ENCODE peak calls at places on chromosomes 2 and 18, in nine cellular contexts. V is heart right ventricle, W is heart left ventricle, E is cardiac muscle cell, R is K562, Y is right atrium auricular region, C is mammary epithelial cell, G is psoas muscle, Z is Peyer's patch. X is an unnamed sample. For H3K4me1, the result is how much of the 10 kb centered on the place peaks cover.

GRCh38 chr2:127810156-127810636 is 775 bp downstream of the WDR33 start:
- DNase-seq in V (no peak), W (no peak), E (peak), R (no peak), Y (no peak), C (peak), G (no peak), Z (no peak), X (no peak)

GRCh38 chr2:30948120-30948519 is 140.9 kb upstream of the CAPN13 start:
- DNase-seq in V (no peak), W (no peak), E (no peak), R (no peak), Y (no peak), C (no peak), G (no peak), Z (no peak), X (no peak)

GRCh38 chr18:36814994-36815393 is 13.8 kb downstream of the TPGS2 start:
- DNase-seq in V (no peak), W (no peak), E (no peak), R (peak), Y (no peak), C (no peak), G (no peak), Z (no peak), X (no peak)

GRCh38 chr2:128607440-128607839 is 288.8 kb upstream of the HS6ST1 start:
- DNase-seq in V (no peak), W (no peak), E (peak), R (no peak), Y (no peak), C (no peak), G (no peak), Z (peak), X (no peak)

GRCh38 chr2:1049691-1050090 is 99.0 kb downstream of the SNTG2 start:
- DNase-seq in V (no peak), W (no peak), E (no peak), R (no peak), Y (no peak), C (peak), G (no peak), Z (no peak), X (no peak)

GRCh38 chr18:70491734-70492348 is 203.0 kb downstream of the SOCS6 start:
- DNase-seq in V (no peak), W (peak), E (peak), R (peak), Y (no peak), C (peak), G (no peak), Z (no peak), X (peak)

GRCh38 chr2:190759749-190760213 is 110.9 kb downstream of the NAB1 start:
- DNase-seq in V (no peak), W (no peak), E (peak), R (peak), Y (no peak), C (peak), G (no peak), Z (no peak), X (no peak)

GRCh38 chr2:100197643-100198153 is 55.3 kb upstream of the AFF3 start:
- DNase-seq in V (peak), W (peak), E (peak), R (peak), Y (no peak), C (no peak), G (peak), Z (peak), X (peak)

GRCh38 chr2:128195435-128195984 is 104.5 kb downstream of the UGGT1 start:
- DNase-seq in V (no peak), W (no peak), E (no peak), R (no peak), Y (no peak), C (no peak), G (no peak), Z (peak), X (no peak)

GRCh38 chr2:129712586-129712985 is 266.9 kb upstream of the RAB6C start:
- DNase-seq in V (no peak), W (no peak), E (no peak), R (no peak), Y (no peak), C (no peak), G (no peak), Z (no peak), X (no peak)

GRCh38 chr2:139196754-139197153 is 416.6 kb upstream of the NXPH2 start:
- DNase-seq in V (no peak), W (no peak), E (no peak), R (no peak), Y (no peak), C (no peak), G (no peak), Z (no peak), X (no peak)

GRCh38 chr2:62577994-62578836 is 72.2 kb upstream of the TMEM17 start:
- DNase-seq in V (no peak), W (no peak), E (peak), R (no peak), Y (no peak), C (peak), G (no peak), Z (no peak), X (no peak)

GRCh38 chr2:95054016-95054415 is 28.5 kb downstream of the MAL start:
- DNase-seq in V (no peak), W (no peak), E (no peak), R (no peak), Y (no peak), C (no peak), G (peak), Z (no peak), X (no peak)

GRCh38 chr18:75581336-75582121 is 154.0 kb upstream of the SMIM21 start:
- DNase-seq in V (no peak), W (no peak), E (peak), R (no peak), Y (no peak), C (no peak), G (no peak), Z (no peak), X (no peak)

GRCh38 chr2:209946539-209946938 is 55.9 kb upstream of the RPE start:
- DNase-seq in V (no peak), W (no peak), E (no peak), R (no peak), Y (no peak), C (no peak), G (no peak), Z (no peak), X (no peak)

DNA sequence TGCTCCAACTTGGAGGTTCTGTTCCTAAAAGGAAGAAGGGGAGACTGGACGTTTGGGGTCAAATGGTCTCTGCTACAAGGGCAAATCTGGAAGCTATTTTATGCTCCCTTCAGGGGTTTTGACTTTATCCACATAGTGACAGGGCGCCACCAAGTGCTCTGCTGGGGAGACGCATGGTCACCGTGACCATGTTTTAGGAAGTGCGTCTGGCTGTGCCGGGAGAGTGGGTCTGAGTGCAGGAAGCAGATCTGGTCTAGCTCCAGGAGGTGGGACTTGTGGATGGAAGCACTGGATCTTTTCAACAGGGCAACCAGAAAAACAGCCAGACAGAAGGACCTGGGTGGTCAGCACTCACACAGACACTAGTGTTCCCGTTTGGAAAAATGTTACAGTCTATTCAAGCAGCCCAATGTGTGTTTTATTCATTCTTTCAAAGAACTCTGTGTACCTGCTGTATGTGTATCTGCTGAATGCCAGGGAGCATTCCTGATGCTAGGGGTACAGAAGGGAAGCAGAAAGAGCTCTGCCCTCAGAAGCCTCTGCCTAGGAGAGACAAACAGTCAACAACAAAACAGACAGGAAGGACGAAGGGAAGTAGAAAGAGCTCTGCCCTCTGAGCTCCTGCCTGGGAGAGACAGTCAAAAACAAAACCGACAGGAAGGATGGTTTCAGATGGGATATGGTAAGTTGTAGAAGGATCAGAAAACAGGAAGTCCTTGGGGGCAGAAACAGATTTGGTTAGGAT is 14.3 kb downstream of the IMPA2 start:
- DNase-seq in V (peak), W (peak), E (peak), R (peak), Y (peak), C (peak), G (peak), Z (peak), X (peak)
- H3K4me1 ChIP-seq in V (under half), W (under half), E (under half), R (under half), Y (under half), C (under half), G (half or more), Z (under half), X (under half)

DNA sequence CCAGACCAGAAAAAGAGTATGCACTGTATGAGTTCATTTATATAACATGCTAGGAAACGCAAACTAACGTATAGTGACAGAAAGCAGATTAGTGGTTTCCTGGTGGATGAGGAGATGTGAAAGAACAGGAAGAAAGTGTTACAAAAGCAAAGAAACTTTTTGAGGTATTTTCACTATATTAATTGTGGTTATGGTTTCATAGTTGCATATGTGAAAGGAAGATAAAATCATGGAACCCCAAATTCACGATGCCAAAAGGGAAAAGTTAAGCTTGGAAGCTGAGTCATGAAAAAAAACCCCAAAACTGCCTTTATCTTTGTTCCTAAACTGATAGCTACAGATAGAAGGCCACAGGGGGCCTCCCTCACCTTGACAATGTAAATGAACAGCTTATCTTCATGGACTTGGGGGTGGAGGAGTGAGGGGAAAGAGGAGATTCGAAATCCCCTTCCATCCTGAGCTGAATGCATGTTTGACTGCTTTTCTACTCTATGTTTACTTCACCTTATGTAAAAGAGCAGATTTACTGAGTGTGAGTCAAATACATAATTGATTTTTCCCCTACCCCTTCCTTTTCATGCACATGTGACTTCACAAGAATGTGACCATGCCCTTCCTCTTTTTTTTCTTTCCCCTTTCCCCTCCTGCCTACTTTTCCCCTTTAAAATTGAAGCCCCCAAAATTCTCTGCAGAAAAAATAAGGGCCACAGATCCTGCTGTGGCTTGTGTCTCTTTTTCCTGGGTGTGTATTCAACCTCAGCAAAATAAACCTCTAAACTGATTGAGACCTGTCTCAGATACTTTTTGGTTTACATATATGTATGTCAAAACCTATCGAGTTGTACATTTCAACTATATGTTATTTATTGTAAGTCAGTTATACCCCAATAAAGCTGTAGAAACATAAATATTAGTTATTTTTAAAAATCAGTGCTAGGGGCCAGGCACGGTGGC is 100.1 kb upstream of the TLK1 start:
- DNase-seq in V (no peak), W (no peak), E (no peak), R (no peak), Y (no peak), C (no peak), G (no peak), Z (no peak), X (no peak)
- TF ChIP-seq CTCF in V (no peak), W (no peak), E (no peak), R (no peak), Y (no peak), C (no peak), G (no peak), Z (no peak), X (no peak)

GRCh38 chr2:173659522-173659921 is 304.9 kb downstream of the CDCA7 start:
- DNase-seq in V (no peak), W (no peak), E (no peak), R (no peak), Y (no peak), C (no peak), G (no peak), Z (no peak), X (no peak)
- H3K4me1 ChIP-seq in V (under half), W (under half), E (under half), R (under half), Y (under half), C (under half), G (under half), Z (under half), X (under half)

GRCh38 chr2:235008584-235009044 is 56.8 kb downstream of the SH3BP4 start:
- DNase-seq in V (no peak), W (no peak), E (no peak), R (no peak), Y (no peak), C (peak), G (peak), Z (no peak), X (no peak)

GRCh38 chr2:235010117-235010729 is 58.4 kb downstream of the SH3BP4 start:
- DNase-seq in V (no peak), W (no peak), E (no peak), R (no peak), Y (no peak), C (no peak), G (peak), Z (no peak), X (no peak)

GRCh38 chr2:235011607-235011928 is 59.8 kb downstream of the SH3BP4 start:
- DNase-seq in V (no peak), W (no peak), E (no peak), R (no peak), Y (no peak), C (no peak), G (no peak), Z (no peak), X (no peak)

GRCh38 chr2:235009081-235009480 is 57.3 kb downstream of the SH3BP4 start:
- DNase-seq in V (no peak), W (no peak), E (no peak), R (no peak), Y (no peak), C (no peak), G (peak), Z (no peak), X (no peak)

GRCh38 chr2:235011929-235012631 is 60.3 kb downstream of the SH3BP4 start:
- DNase-seq in V (no peak), W (no peak), E (no peak), R (no peak), Y (no peak), C (no peak), G (peak), Z (no peak), X (no peak)
- TF ChIP-seq CTCF in V (no peak), W (no peak), E (no peak), R (no peak), Y (peak), C (no peak), G (no peak), Z (no peak), X (no peak)

DNA sequence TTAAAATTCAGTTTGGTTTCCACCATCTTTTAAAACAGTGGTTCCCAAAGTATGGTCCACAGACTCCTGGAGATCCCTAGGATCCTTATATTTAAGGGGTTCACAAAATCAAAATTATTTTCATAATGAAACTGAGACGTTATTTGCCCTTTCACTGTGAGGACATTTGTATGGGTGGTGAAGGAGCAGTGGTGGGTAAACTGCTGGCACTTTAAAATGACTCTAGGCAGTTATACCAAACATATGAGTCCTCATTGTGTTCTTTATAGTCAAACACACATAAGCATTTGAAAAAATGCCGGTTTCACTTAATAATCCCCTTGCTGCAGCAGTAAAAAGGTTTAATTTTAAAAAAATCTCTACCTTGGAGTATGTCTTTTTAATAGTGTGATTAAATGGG is 7.2 kb downstream of the SMAD4 start:
- DNase-seq in V (no peak), W (no peak), E (no peak), R (no peak), Y (no peak), C (no peak), G (no peak), Z (no peak), X (no peak)
- H3K4me1 ChIP-seq in V (half or more), W (half or more), E (under half), R (under half), Y (under half), C (under half), G (half or more), Z (under half), X (half or more)

DNA sequence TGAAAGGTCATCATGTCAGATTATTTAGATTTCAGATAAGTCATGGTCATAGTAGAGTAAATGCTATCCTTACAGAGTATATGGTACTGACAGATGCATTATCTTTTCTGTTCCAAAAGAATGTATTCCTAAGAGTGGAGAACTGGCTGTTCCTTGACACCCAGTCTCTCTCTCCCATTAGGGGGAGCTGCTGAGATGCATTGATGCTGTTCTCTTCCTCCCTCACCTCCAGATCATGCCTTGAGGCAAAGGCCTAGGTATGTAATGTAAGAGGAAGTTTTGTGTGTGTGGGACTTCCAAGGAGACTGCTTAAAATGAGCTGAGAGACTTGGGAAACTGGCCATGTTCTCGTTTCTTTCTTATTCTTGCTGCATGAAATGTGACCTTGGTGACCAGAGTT is 979.5 kb upstream of the CELF4 start:
- DNase-seq in V (no peak), W (no peak), E (peak), R (peak), Y (no peak), C (peak), G (no peak), Z (no peak), X (no peak)
- TF ChIP-seq CTCF in V (peak), W (peak), E (no peak), R (peak), Y (no peak), C (peak), G (no peak), Z (no peak), X (no peak)

GRCh38 chr18:50689578-50689977 is 129.7 kb downstream of the MAPK4 start:
- DNase-seq in V (no peak), W (no peak), E (no peak), R (no peak), Y (no peak), C (no peak), G (no peak), Z (no peak), X (no peak)
- H3K4me1 ChIP-seq in V (under half), W (under half), E (under half), R (under half), Y (under half), C (under half), G (under half), Z (under half), X (under half)

GRCh38 chr2:2653221-2653620 is 322.1 kb upstream of the MYT1L start:
- DNase-seq in V (no peak), W (no peak), E (no peak), R (no peak), Y (no peak), C (no peak), G (no peak), Z (no peak), X (no peak)

GRCh38 chr2:2656046-2656715 is 325.1 kb upstream of the MYT1L start:
- DNase-seq in V (no peak), W (no peak), E (no peak), R (no peak), Y (no peak), C (no peak), G (no peak), Z (no peak), X (peak)

GRCh38 chr2:2655451-2655850 is 324.4 kb upstream of the MYT1L start:
- DNase-seq in V (no peak), W (no peak), E (no peak), R (no peak), Y (no peak), C (no peak), G (no peak), Z (no peak), X (no peak)

GRCh38 chr2:2660789-2661355 is 329.8 kb upstream of the MYT1L start:
- DNase-seq in V (no peak), W (no peak), E (no peak), R (no peak), Y (no peak), C (no peak), G (no peak), Z (no peak), X (peak)

DNA sequence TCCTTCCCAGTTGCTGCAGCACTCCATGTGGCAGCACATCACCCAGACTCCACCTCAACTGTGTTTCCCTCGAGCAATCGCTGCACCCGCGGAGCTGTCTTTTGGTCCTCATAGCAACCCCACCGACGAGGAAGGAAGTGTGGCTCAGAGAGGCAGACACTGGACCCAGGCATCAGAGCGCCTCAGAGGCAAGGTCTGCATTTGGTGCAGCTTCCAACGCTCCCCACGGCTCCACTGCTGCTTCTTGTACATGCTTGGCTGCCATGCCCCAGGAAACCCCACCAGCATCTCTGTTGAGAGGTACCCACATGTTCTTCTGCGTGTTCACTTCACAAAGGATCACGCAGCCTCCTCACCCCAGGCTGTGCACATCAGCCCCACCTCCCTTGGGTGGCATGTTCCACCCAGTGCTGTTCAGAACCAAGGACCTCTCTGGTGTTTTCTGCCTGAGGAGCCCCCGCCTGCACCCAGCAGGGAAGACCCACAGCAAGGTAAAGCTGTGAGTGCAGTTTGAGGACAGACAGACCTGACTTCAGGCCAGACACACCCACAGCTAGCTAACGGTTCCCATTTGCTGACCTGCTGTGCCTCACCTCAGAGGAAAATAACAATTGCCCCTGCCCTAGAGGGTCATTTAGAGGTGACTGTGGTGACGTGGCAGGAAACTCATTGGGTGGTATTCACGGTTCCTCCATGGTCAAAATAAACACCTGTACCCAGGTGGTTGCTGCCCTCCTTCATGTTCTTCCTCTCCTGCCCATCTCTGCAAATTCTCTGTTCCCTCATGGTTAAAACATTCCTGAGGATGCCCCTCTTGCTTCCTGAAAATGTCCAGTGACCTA is 326.3 kb upstream of the MYT1L start:
- DNase-seq in V (no peak), W (no peak), E (no peak), R (no peak), Y (no peak), C (no peak), G (no peak), Z (no peak), X (peak)
- TF ChIP-seq CTCF in V (no peak), W (no peak), E (no peak), R (no peak), Y (no peak), C (no peak), G (no peak), Z (no peak), X (no peak)

GRCh38 chr2:237694423-237695194 is 67.2 kb downstream of the LRRFIP1 start:
- DNase-seq in V (no peak), W (no peak), E (no peak), R (peak), Y (no peak), C (no peak), G (peak), Z (no peak), X (no peak)
- H3K4me1 ChIP-seq in V (half or more), W (under half), E (half or more), R (under half), Y (under half), C (half or more), G (half or more), Z (under half), X (half or more)

GRCh38 chr2:33126552-33126951 is 179.8 kb downstream of the LTBP1 start:
- DNase-seq in V (no peak), W (no peak), E (no peak), R (no peak), Y (no peak), C (no peak), G (no peak), Z (no peak), X (no peak)
- TF ChIP-seq CTCF in V (no peak), W (no peak), E (peak), R (peak), Y (no peak), C (no peak), G (no peak), Z (no peak), X (no peak)